ENCODE peak calls at places on chromosomes 4 and X, in eight cellular contexts. I is RWPE2, T is substantia nigra, P is right cardiac atrium, J is lower lobe of right lung, L is ovary, N is AG04450, V is cardiac muscle cell. U is an unnamed sample.

GRCh38 chr4:128277856-128278255 is 9.8 kb downstream of the PGRMC2 start:
- DNase-seq in L (no peak), T (no peak), V (no peak), N (no peak), I (no peak), P (no peak), J (no peak), U (no peak)

GRCh38 chrX:150227873-150228272 is 135.2 kb upstream of the MAMLD1 start:
- DNase-seq in N (no peak), I (no peak), L (no peak), P (no peak), T (no peak), V (no peak), J (no peak), U (no peak)

GRCh38 chr4:25106363-25107151 is 53.7 kb downstream of the SEPSECS start:
- DNase-seq in J (no peak), V (no peak), L (no peak), I (no peak), N (no peak), T (no peak), P (no peak), U (no peak)

GRCh38 chr4:91087743-91088142 is 960.5 kb downstream of the CCSER1 start:
- DNase-seq in N (no peak), I (no peak), P (no peak), T (no peak), V (no peak), J (no peak), L (no peak), U (no peak)

GRCh38 chr4:134327274-134328122 is 125.9 kb upstream of the PABPC4L start:
- DNase-seq in T (no peak), V (no peak), N (no peak), L (no peak), P (no peak), I (no peak), J (no peak), U (no peak)

GRCh38 chrX:153690466-153690865 is 2.7 kb downstream of the SLC6A8 start:
- DNase-seq in I (no peak), L (no peak), P (peak; percentile 65), T (no peak), N (no peak), V (no peak), J (no peak), U (no peak)

GRCh38 chr4:39045791-39046221 is 13.6 kb upstream of the TMEM156 start:
- DNase-seq in L (no peak), N (no peak), J (no peak), V (no peak), I (no peak), T (no peak), P (no peak), U (no peak)

GRCh38 chrX:74251006-74251930 is 52.7 kb upstream of the ZCCHC13 start:
- DNase-seq in L (no peak), P (no peak), I (no peak), V (no peak), N (peak; percentile 38), J (no peak), T (no peak), U (no peak)

GRCh38 chrX:7158468-7158990 is 10.6 kb upstream of the PUDP start:
- DNase-seq in I (no peak), N (no peak), V (no peak), T (no peak), L (no peak), J (no peak), P (no peak), U (no peak)

GRCh38 chr4:109052699-109053656 is 249.5 kb downstream of the COL25A1 start:
- DNase-seq in I (no peak), V (no peak), L (no peak), P (no peak), T (no peak), J (no peak), N (no peak), U (no peak)

GRCh38 chr4:77699731-77700210 is 94.2 kb downstream of the CXCL13 start:
- DNase-seq in P (no peak), J (no peak), L (no peak), N (peak; percentile 82), I (no peak), T (no peak), V (peak; percentile 71), U (no peak)

GRCh38 chrX:50154429-50154828 is 46.4 kb downstream of the AKAP4 start:
- DNase-seq in V (no peak), J (no peak), N (no peak), P (no peak), L (no peak), I (no peak), T (no peak), U (no peak)

GRCh38 chr4:17066241-17066640 is 167.8 kb upstream of the LDB2 start:
- DNase-seq in J (no peak), P (no peak), L (no peak), N (no peak), V (no peak), I (no peak), T (no peak), U (no peak)

GRCh38 chr4:105605493-105605892 is 53.1 kb downstream of the ARHGEF38 start:
- DNase-seq in N (no peak), L (no peak), V (no peak), P (no peak), I (no peak), J (no peak), T (no peak), U (no peak)

GRCh38 chrX:38008658-38009057 is 2.3 kb downstream of the SYTL5 start:
- DNase-seq in V (no peak), L (no peak), J (no peak), T (no peak), N (no peak), I (no peak), P (no peak), U (no peak)

GRCh38 chr4:4377683-4378082 is 9.2 kb upstream of the NSG1 start:
- DNase-seq in L (no peak), T (no peak), P (peak; percentile 78), J (no peak), I (no peak), V (no peak), N (no peak), U (no peak)

GRCh38 chr4:26701786-26702227 is 117.9 kb downstream of the TBC1D19 start:
- DNase-seq in V (no peak), I (no peak), J (no peak), T (no peak), L (no peak), N (no peak), P (no peak), U (no peak)

GRCh38 chr4:73673286-73673685 is 53.0 kb upstream of the RASSF6 start:
- DNase-seq in J (no peak), I (no peak), V (no peak), N (no peak), T (no peak), P (peak; percentile 46), L (no peak), U (no peak)
- H3K27ac ChIP-seq in J (no peak overlapping the region), I (no peak overlapping the region), V (no peak overlapping the region), N (no peak overlapping the region), T (no peak overlapping the region), P (no peak overlapping the region), L (no peak overlapping the region), U (no peak overlapping the region)

DNA sequence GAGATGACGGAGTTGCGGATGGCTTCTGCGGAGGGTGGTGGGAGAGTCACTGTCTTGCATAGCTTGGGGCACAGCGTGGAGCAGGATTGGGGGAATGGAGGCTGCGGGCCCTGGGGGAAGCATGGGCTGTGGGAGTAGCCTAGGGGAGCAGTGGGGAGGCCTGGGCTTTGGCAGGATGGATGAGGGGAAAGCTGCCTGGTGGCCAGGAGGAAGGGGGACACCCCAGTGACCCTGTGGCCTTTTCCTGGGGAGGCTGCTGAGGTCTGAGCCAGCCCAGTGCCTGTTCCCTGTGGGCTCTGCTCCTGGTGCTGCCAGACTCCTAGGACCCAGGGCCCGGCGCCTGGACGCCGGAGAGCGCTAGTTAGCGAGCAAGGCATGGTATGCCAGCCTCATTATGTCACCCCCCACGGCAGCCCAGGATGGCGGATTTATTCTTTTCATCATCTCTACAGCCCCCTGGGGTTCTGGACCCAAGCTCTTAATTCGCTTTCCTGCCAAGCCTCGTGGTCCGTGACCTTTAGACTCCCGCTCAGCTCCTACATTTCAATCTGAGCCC is 39.8 kb downstream of the SORCS2 start:
- DNase-seq in N (no peak), J (no peak), T (no peak), V (no peak), P (no peak), L (no peak), I (no peak), U (no peak)
- H3K27ac ChIP-seq in N (no peak overlapping the region), J (no peak overlapping the region), T (no peak overlapping the region), V (no peak overlapping the region), P (no peak overlapping the region), L (no peak overlapping the region), I (no peak overlapping the region), U (no peak overlapping the region)

GRCh38 chrX:16320765-16321355 is 153.6 kb downstream of the MAGEB17 start:
- DNase-seq in V (no peak), L (no peak), T (no peak), N (peak; percentile 34), J (no peak), P (no peak), I (no peak), U (no peak)
- H3K27ac ChIP-seq in V (no peak overlapping the region), L (no peak overlapping the region), T (no peak overlapping the region), N (peak overlapping the region; percentile 82), J (no peak overlapping the region), P (no peak overlapping the region), I (no peak overlapping the region), U (no peak overlapping the region)

GRCh38 chr4:75031746-75032145 is 98.8 kb downstream of the PARM1 start:
- DNase-seq in N (no peak), I (no peak), V (no peak), L (no peak), J (no peak), T (no peak), P (no peak), U (no peak)

GRCh38 chr4:75037253-75037652 is 104.3 kb downstream of the PARM1 start:
- DNase-seq in I (no peak), L (no peak), T (no peak), V (no peak), J (no peak), P (no peak), N (no peak), U (no peak)

GRCh38 chr4:75038376-75038775 is 105.5 kb downstream of the PARM1 start:
- DNase-seq in T (no peak), I (no peak), J (no peak), V (no peak), N (no peak), P (no peak), L (no peak), U (no peak)

GRCh38 chr4:75030649-75031235 is 97.8 kb downstream of the PARM1 start:
- DNase-seq in I (no peak), N (no peak), T (no peak), V (no peak), P (peak; percentile 62), L (no peak), J (peak; percentile 63), U (no peak)

GRCh38 chr4:75036046-75036445 is 103.1 kb downstream of the PARM1 start:
- DNase-seq in I (no peak), L (no peak), J (no peak), P (no peak), V (no peak), T (no peak), N (no peak), U (no peak)
- H3K27ac ChIP-seq in I (no peak overlapping the region), L (no peak overlapping the region), J (no peak overlapping the region), P (no peak overlapping the region), V (no peak overlapping the region), T (no peak overlapping the region), N (no peak overlapping the region), U (no peak overlapping the region)

GRCh38 chrX:47936224-47936939 is 67.4 kb downstream of the ZNF182 start:
- DNase-seq in T (peak; percentile 0), J (no peak), L (no peak), V (peak; percentile 49), I (no peak), P (peak; percentile 44), N (no peak), U (no peak)
- H3K27ac ChIP-seq in T (no peak overlapping the region), J (no peak overlapping the region), L (no peak overlapping the region), V (peak overlapping the region; percentile 78), I (no peak overlapping the region), P (no peak overlapping the region), N (no peak overlapping the region), U (no peak overlapping the region)

U was measured in suprapubic skin.